ENCODE peak calls at places on chromosomes 11 and 22, in ten cellular contexts. One of them, this sample, is unnamed.

GRCh38 chr11:87097582-87097981 is 59.8 kb downstream of the TMEM135 start:
- DNase-seq in Calu3: peak
- DNase-seq in choroid plexus epithelial cell: peak
- DNase-seq in H9: peak
- DNase-seq in AG04450: peak
- DNase-seq in GM12878: no peak
- DNase-seq in HCT116: peak
- DNase-seq in CD8-positive, alpha-beta T cell: peak
- DNase-seq in HFFc6: peak
- DNase-seq in AG04449: no peak
- DNase-seq in this sample: no peak

GRCh38 chr11:117520201-117520600 is 192.5 kb downstream of the CEP164 start:
- DNase-seq in GM12878: no peak
- DNase-seq in AG04450: no peak
- DNase-seq in CD8-positive, alpha-beta T cell: no peak
- DNase-seq in choroid plexus epithelial cell: peak
- DNase-seq in HCT116: no peak
- DNase-seq in H9: no peak
- DNase-seq in AG04449: no peak
- DNase-seq in Calu3: no peak
- DNase-seq in HFFc6: peak
- DNase-seq in this sample: no peak

GRCh38 chr22:27719033-27719341 is 82.6 kb downstream of the MN1 start:
- DNase-seq in AG04449: no peak
- DNase-seq in GM12878: no peak
- DNase-seq in Calu3: no peak
- DNase-seq in H9: no peak
- DNase-seq in choroid plexus epithelial cell: no peak
- DNase-seq in HCT116: no peak
- DNase-seq in AG04450: no peak
- DNase-seq in HFFc6: no peak
- DNase-seq in CD8-positive, alpha-beta T cell: no peak
- DNase-seq in this sample: no peak

GRCh38 chr11:44104472-44105294 is 9.2 kb downstream of the EXT2 start:
- DNase-seq in HFFc6: no peak
- DNase-seq in AG04449: no peak
- DNase-seq in choroid plexus epithelial cell: peak
- DNase-seq in H9: peak
- DNase-seq in HCT116: no peak
- DNase-seq in Calu3: no peak
- DNase-seq in GM12878: no peak
- DNase-seq in CD8-positive, alpha-beta T cell: no peak
- DNase-seq in AG04450: no peak
- DNase-seq in this sample: no peak

GRCh38 chr22:41132555-41132954 is 40.2 kb downstream of the EP300 start:
- DNase-seq in AG04449: no peak
- DNase-seq in H9: no peak
- DNase-seq in GM12878: no peak
- DNase-seq in CD8-positive, alpha-beta T cell: no peak
- DNase-seq in choroid plexus epithelial cell: no peak
- DNase-seq in Calu3: no peak
- DNase-seq in AG04450: no peak
- DNase-seq in HCT116: no peak
- DNase-seq in HFFc6: no peak
- DNase-seq in this sample: no peak

GRCh38 chr11:122709042-122709760 is 53.7 kb downstream of the UBASH3B start:
- DNase-seq in AG04450: no peak
- DNase-seq in HFFc6: peak
- DNase-seq in Calu3: peak
- DNase-seq in choroid plexus epithelial cell: peak
- DNase-seq in CD8-positive, alpha-beta T cell: no peak
- DNase-seq in GM12878: no peak
- DNase-seq in H9: no peak
- DNase-seq in AG04449: peak
- DNase-seq in HCT116: peak
- DNase-seq in this sample: no peak

GRCh38 chr11:106656646-106657045 is 361.6 kb downstream of the GUCY1A2 start:
- DNase-seq in AG04449: no peak
- DNase-seq in Calu3: no peak
- DNase-seq in AG04450: no peak
- DNase-seq in H9: no peak
- DNase-seq in CD8-positive, alpha-beta T cell: no peak
- DNase-seq in choroid plexus epithelial cell: peak
- DNase-seq in HFFc6: no peak
- DNase-seq in GM12878: no peak
- DNase-seq in HCT116: no peak
- DNase-seq in this sample: no peak

GRCh38 chr11:58654079-58654907 is 31.8 kb downstream of the CNTF start:
- DNase-seq in AG04449: no peak
- DNase-seq in HCT116: peak
- DNase-seq in GM12878: peak
- DNase-seq in HFFc6: peak
- DNase-seq in choroid plexus epithelial cell: peak
- DNase-seq in AG04450: peak
- DNase-seq in H9: peak
- DNase-seq in CD8-positive, alpha-beta T cell: peak
- DNase-seq in Calu3: peak
- DNase-seq in this sample: peak

GRCh38 chr11:72298931-72299330 is 55.0 kb upstream of the PHOX2A start:
- DNase-seq in GM12878: no peak
- DNase-seq in AG04449: no peak
- DNase-seq in AG04450: no peak
- DNase-seq in Calu3: no peak
- DNase-seq in choroid plexus epithelial cell: no peak
- DNase-seq in HCT116: no peak
- DNase-seq in CD8-positive, alpha-beta T cell: no peak
- DNase-seq in HFFc6: no peak
- DNase-seq in H9: no peak
- DNase-seq in this sample: no peak

GRCh38 chr11:39190751-39191150 is 2268.7 kb downstream of the LRRC4C start:
- DNase-seq in GM12878: no peak
- DNase-seq in HCT116: no peak
- DNase-seq in choroid plexus epithelial cell: no peak
- DNase-seq in H9: no peak
- DNase-seq in Calu3: no peak
- DNase-seq in HFFc6: no peak
- DNase-seq in AG04450: no peak
- DNase-seq in AG04449: no peak
- DNase-seq in CD8-positive, alpha-beta T cell: no peak
- DNase-seq in this sample: no peak

GRCh38 chr11:102323542-102324261 is 6.4 kb downstream of the BIRC3 start:
- DNase-seq in CD8-positive, alpha-beta T cell: no peak
- DNase-seq in HCT116: no peak
- DNase-seq in HFFc6: peak
- DNase-seq in H9: no peak
- DNase-seq in Calu3: no peak
- DNase-seq in choroid plexus epithelial cell: peak
- DNase-seq in GM12878: no peak
- DNase-seq in AG04449: no peak
- DNase-seq in AG04450: peak
- DNase-seq in this sample: no peak

GRCh38 chr11:31987118-31988005 is 103.5 kb upstream of the RCN1 start:
- DNase-seq in GM12878: no peak
- DNase-seq in AG04449: no peak
- DNase-seq in HFFc6: no peak
- DNase-seq in CD8-positive, alpha-beta T cell: no peak
- DNase-seq in H9: peak
- DNase-seq in Calu3: no peak
- DNase-seq in AG04450: no peak
- DNase-seq in choroid plexus epithelial cell: no peak
- DNase-seq in HCT116: no peak
- DNase-seq in this sample: no peak

GRCh38 chr11:6817668-6818067 is 18.2 kb upstream of the OR6A2 start:
- DNase-seq in Calu3: no peak
- DNase-seq in GM12878: no peak
- DNase-seq in HFFc6: no peak
- DNase-seq in HCT116: no peak
- DNase-seq in AG04450: no peak
- DNase-seq in H9: peak
- DNase-seq in CD8-positive, alpha-beta T cell: no peak
- DNase-seq in AG04449: no peak
- DNase-seq in choroid plexus epithelial cell: peak
- DNase-seq in this sample: no peak

GRCh38 chr11:18536195-18536594 is 9.5 kb upstream of the TSG101 start:
- DNase-seq in AG04450: no peak
- DNase-seq in Calu3: no peak
- DNase-seq in HCT116: no peak
- DNase-seq in GM12878: no peak
- DNase-seq in CD8-positive, alpha-beta T cell: no peak
- DNase-seq in choroid plexus epithelial cell: no peak
- DNase-seq in H9: no peak
- DNase-seq in HFFc6: no peak
- DNase-seq in AG04449: no peak
- DNase-seq in this sample: no peak

DNA sequence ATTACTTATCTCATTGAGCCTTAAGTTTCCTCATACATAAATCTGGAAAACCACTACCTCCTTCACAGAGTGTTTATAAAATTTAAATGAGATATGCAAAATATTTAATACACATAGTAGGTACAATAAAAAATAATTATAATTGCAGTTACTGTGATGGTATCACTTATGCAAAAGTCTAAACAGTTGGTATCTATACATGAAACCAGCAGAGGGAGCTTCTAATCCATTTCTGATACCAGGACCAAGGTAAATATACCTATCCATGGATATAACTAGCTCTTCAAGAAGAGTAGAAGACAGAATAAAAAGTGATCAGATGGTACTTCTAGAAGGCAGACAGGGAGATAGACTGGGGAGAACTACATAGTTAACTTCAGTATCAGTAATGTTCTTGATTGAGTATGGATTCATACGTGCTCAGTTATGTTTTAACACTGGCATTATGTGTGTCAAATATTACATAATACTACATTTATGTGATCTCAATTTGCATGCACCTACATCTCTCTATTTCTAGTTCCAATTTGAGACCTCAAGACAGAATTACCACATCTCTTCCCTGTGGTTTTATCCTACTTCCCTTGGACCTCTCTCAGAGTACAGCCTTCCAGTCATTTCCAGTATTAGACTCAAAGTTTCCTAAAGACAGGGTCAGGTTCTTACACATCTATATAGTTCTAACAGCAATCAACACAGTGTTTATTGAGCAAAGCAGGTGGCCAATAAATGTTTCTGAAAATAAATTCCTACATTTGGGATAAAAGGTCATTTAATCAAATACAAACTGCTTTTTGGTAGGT is 13.7 kb upstream of the TSG101 start:
- DNase-seq in CD8-positive, alpha-beta T cell: no peak
- DNase-seq in AG04449: no peak
- DNase-seq in HFFc6: peak
- DNase-seq in H9: no peak
- DNase-seq in GM12878: no peak
- DNase-seq in HCT116: no peak
- DNase-seq in Calu3: no peak
- DNase-seq in choroid plexus epithelial cell: peak
- DNase-seq in AG04450: no peak
- DNase-seq in this sample: no peak
- TF ChIP-seq CTCF in CD8-positive, alpha-beta T cell: peak
- TF ChIP-seq CTCF in AG04449: peak
- TF ChIP-seq CTCF in HFFc6: peak
- TF ChIP-seq CTCF in H9: peak
- TF ChIP-seq CTCF in GM12878: peak
- TF ChIP-seq CTCF in HCT116: peak
- TF ChIP-seq CTCF in Calu3: no peak
- TF ChIP-seq CTCF in choroid plexus epithelial cell: peak
- TF ChIP-seq CTCF in AG04450: peak
- TF ChIP-seq CTCF in this sample: no peak

GRCh38 chr11:29530961-29531360 is 485.9 kb downstream of the KCNA4 start:
- DNase-seq in choroid plexus epithelial cell: no peak
- DNase-seq in Calu3: no peak
- DNase-seq in GM12878: no peak
- DNase-seq in H9: no peak
- DNase-seq in HCT116: no peak
- DNase-seq in AG04449: no peak
- DNase-seq in HFFc6: no peak
- DNase-seq in AG04450: no peak
- DNase-seq in CD8-positive, alpha-beta T cell: no peak
- DNase-seq in this sample: no peak

GRCh38 chr11:29527391-29527936 is 489.4 kb downstream of the KCNA4 start:
- DNase-seq in AG04449: peak
- DNase-seq in HCT116: peak
- DNase-seq in CD8-positive, alpha-beta T cell: no peak
- DNase-seq in GM12878: no peak
- DNase-seq in choroid plexus epithelial cell: peak
- DNase-seq in H9: no peak
- DNase-seq in AG04450: peak
- DNase-seq in Calu3: peak
- DNase-seq in HFFc6: peak
- DNase-seq in this sample: no peak
- TF ChIP-seq CTCF in AG04449: peak
- TF ChIP-seq CTCF in HCT116: peak
- TF ChIP-seq CTCF in CD8-positive, alpha-beta T cell: no peak
- TF ChIP-seq CTCF in GM12878: peak
- TF ChIP-seq CTCF in choroid plexus epithelial cell: peak
- TF ChIP-seq CTCF in H9: peak
- TF ChIP-seq CTCF in AG04450: peak
- TF ChIP-seq CTCF in Calu3: peak
- TF ChIP-seq CTCF in HFFc6: peak
- TF ChIP-seq CTCF in this sample: no peak

DNA sequence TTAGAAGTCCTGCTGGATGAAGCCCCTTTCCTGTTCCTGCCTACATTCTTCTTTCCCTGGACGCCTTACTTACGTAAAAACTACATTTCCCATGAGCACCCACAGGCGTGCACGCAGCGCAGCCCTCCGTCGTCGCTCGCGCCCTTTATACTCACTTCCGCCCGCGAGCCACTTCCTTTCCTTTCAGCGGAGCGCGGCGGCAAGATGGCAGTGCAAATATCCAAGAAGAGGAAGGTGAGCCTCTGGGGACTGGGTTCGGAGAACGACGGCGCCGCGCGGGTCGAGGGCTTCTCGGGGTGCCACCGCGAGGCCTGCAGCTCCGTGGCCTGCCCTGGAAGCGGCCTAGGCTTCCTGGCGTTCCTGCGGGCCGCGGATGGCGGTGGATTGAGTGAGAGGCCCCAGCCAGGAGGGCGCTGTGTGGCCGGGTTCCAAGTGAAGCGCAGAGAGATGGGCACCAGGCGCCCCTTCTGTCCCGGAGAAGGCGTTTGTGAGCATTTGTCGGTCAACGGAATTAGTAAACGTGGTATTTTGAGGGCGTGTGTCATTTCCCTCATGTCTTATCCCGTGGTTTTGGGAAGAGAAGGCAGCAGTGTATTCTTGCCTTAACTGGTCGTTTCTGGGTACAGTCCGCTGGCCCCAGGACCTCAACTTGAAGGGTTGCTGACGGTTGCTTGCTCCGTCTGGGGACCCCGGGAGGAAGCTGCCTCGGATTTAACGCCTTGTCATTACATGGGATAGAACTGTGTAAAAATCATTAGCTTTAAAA is at the start of gene RPS3:
- DNase-seq in HFFc6: peak
- DNase-seq in Calu3: peak
- DNase-seq in H9: peak
- DNase-seq in HCT116: peak
- DNase-seq in AG04449: peak
- DNase-seq in choroid plexus epithelial cell: peak
- DNase-seq in GM12878: peak
- DNase-seq in AG04450: peak
- DNase-seq in CD8-positive, alpha-beta T cell: peak
- DNase-seq in this sample: peak
- TF ChIP-seq CTCF in HFFc6: peak
- TF ChIP-seq CTCF in Calu3: no peak
- TF ChIP-seq CTCF in H9: no peak
- TF ChIP-seq CTCF in HCT116: no peak
- TF ChIP-seq CTCF in AG04449: peak
- TF ChIP-seq CTCF in choroid plexus epithelial cell: peak
- TF ChIP-seq CTCF in GM12878: no peak
- TF ChIP-seq CTCF in AG04450: no peak
- TF ChIP-seq CTCF in CD8-positive, alpha-beta T cell: no peak
- TF ChIP-seq CTCF in this sample: no peak

GRCh38 chr22:44003776-44004460 is 20.2 kb upstream of the PARVB start:
- DNase-seq in choroid plexus epithelial cell: peak
- DNase-seq in AG04450: no peak
- DNase-seq in GM12878: no peak
- DNase-seq in AG04449: no peak
- DNase-seq in Calu3: no peak
- DNase-seq in H9: peak
- DNase-seq in HCT116: peak
- DNase-seq in HFFc6: no peak
- DNase-seq in CD8-positive, alpha-beta T cell: no peak
- DNase-seq in this sample: no peak
- TF ChIP-seq CTCF in choroid plexus epithelial cell: peak
- TF ChIP-seq CTCF in AG04450: peak
- TF ChIP-seq CTCF in GM12878: no peak
- TF ChIP-seq CTCF in AG04449: peak
- TF ChIP-seq CTCF in Calu3: no peak
- TF ChIP-seq CTCF in H9: peak
- TF ChIP-seq CTCF in HCT116: peak
- TF ChIP-seq CTCF in HFFc6: no peak
- TF ChIP-seq CTCF in CD8-positive, alpha-beta T cell: no peak
- TF ChIP-seq CTCF in this sample: no peak